ENCODE peak calls at places on chromosomes 5 and 9, in nine cellular contexts. A is left lung, H is lower lobe of right lung, O is sigmoid colon, Q is cardiac muscle cell, C is A549, D is PC-9, G is GM12878, Z is H9. K is an unnamed sample.
A peak's percentile ranks its signal among the peaks of the same experiment; 100 is the strongest.

GRCh38 chr5:170475269-170476000 is 28.4 kb upstream of the KCNIP1 start:
- DNase-seq in A (no peak), H (no peak), O (no peak), Q (no peak), C (no peak), D (no peak), G (no peak), Z (peak; percentile 15), K (no peak)

GRCh38 chr5:134273642-134274361 is 47.9 kb upstream of the PPP2CA start:
- DNase-seq in A (no peak), H (no peak), O (no peak), Q (no peak), C (no peak), D (peak; percentile 59), G (no peak), Z (no peak), K (no peak)

GRCh38 chr5:135058326-135058725 is 24.3 kb upstream of the PITX1 start:
- DNase-seq in A (no peak), H (no peak), O (no peak), Q (no peak), C (no peak), D (no peak), G (no peak), Z (no peak), K (no peak)

GRCh38 chr9:106916491-106917235 is 53.7 kb downstream of the ZNF462 start:
- DNase-seq in A (no peak), H (no peak), O (peak; percentile 71), Q (peak; percentile 42), C (peak; percentile 80), D (peak; percentile 95), G (no peak), Z (no peak), K (no peak)

GRCh38 chr5:170861855-170862766 is at the start of gene RANBP17:
- DNase-seq in A (peak; percentile 88), H (peak; percentile 76), O (peak; percentile 63), Q (peak; percentile 89), C (peak; percentile 75), D (peak; percentile 62), G (no peak), Z (peak; percentile 88), K (peak; percentile 63)

GRCh38 chr5:135921388-135921787 is 25.7 kb upstream of the IL9 start:
- DNase-seq in A (no peak), H (no peak), O (no peak), Q (no peak), C (no peak), D (peak; percentile 43), G (no peak), Z (no peak), K (no peak)

GRCh38 chr5:166046956-166047355 is 2244.5 kb upstream of the WWC1 start:
- DNase-seq in A (no peak), H (no peak), O (no peak), Q (no peak), C (no peak), D (no peak), G (no peak), Z (no peak), K (no peak)

GRCh38 chr9:134416385-134417022 is 90.2 kb downstream of the RXRA start:
- DNase-seq in A (no peak), H (no peak), O (no peak), Q (no peak), C (no peak), D (no peak), G (no peak), Z (no peak), K (no peak)

GRCh38 chr5:113510836-113511451 is 2.5 kb upstream of the YTHDC2 start:
- DNase-seq in A (no peak), H (no peak), O (no peak), Q (peak; percentile 38), C (peak; percentile 47), D (peak; percentile 50), G (no peak), Z (no peak), K (no peak)

GRCh38 chr9:21402387-21403247 is 6.3 kb upstream of the IFNA8 start:
- DNase-seq in A (peak; percentile 72), H (no peak), O (no peak), Q (peak; percentile 37), C (peak; percentile 48), D (no peak), G (no peak), Z (peak; percentile 77), K (no peak)

GRCh38 chr9:9612755-9613154 is 1000.0 kb downstream of the PTPRD start:
- DNase-seq in A (no peak), H (no peak), O (no peak), Q (no peak), C (no peak), D (no peak), G (no peak), Z (no peak), K (no peak)

GRCh38 chr9:1083325-1083913 is 33.3 kb downstream of the DMRT2 start:
- DNase-seq in A (peak; percentile 75), H (peak; percentile 54), O (no peak), Q (peak; percentile 45), C (peak; percentile 15), D (no peak), G (no peak), Z (no peak), K (no peak)

GRCh38 chr9:105886136-105886535 is 191.8 kb downstream of the TMEM38B start:
- DNase-seq in A (no peak), H (no peak), O (no peak), Q (no peak), C (no peak), D (no peak), G (no peak), Z (no peak), K (no peak)

GRCh38 chr9:126234681-126235349 is 91.8 kb upstream of the MVB12B start:
- DNase-seq in A (no peak), H (no peak), O (no peak), Q (no peak), C (no peak), D (no peak), G (no peak), Z (no peak), K (no peak)

GRCh38 chr9:88533951-88534455 is 975 bp upstream of the NXNL2 start:
- DNase-seq in A (peak; percentile 88), H (peak; percentile 61), O (peak; percentile 72), Q (peak; percentile 25), C (peak; percentile 88), D (peak; percentile 41), G (no peak), Z (peak; percentile 68), K (peak; percentile 47)

GRCh38 chr9:98342103-98342818 is 86.8 kb upstream of the TBC1D2 start:
- DNase-seq in A (no peak), H (no peak), O (no peak), Q (no peak), C (no peak), D (no peak), G (no peak), Z (no peak), K (no peak)

GRCh38 chr9:130191749-130192120 is 19.5 kb downstream of the NCS1 start:
- DNase-seq in A (no peak), H (no peak), O (no peak), Q (no peak), C (no peak), D (no peak), G (no peak), Z (no peak), K (no peak)

GRCh38 chr9:122939611-122940010 is 1.2 kb upstream of the RABGAP1 start:
- DNase-seq in A (no peak), H (no peak), O (no peak), Q (no peak), C (no peak), D (no peak), G (no peak), Z (no peak), K (no peak)
- H3K27ac ChIP-seq in A (no peak overlapping the region), H (no peak overlapping the region), O (no peak overlapping the region), Q (peak overlapping the region; percentile 33), C (no peak overlapping the region), D (peak overlapping the region; percentile 38), G (no peak overlapping the region), Z (peak overlapping the region; percentile 72), K (no peak overlapping the region)

DNA sequence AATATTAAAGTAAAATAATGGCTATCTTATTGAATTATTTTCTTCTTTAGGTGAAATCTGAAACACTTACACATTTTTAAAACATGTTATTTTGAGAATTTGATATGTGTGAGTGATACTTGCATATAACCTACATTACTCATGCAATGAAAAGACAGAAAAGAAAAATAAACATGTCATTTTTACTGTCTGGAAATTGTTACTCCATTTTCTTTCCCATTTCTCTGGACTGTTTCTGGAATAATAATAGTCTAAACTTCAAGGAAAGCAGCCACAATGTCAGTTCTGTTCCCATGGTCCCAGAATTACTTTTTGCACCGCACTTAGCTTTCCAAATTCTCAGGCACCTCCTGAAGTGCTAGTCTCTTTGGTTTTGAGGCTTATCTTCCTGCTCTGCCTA is 145.5 kb downstream of the PRR16 start:
- DNase-seq in A (no peak), H (no peak), O (no peak), Q (no peak), C (no peak), D (no peak), G (no peak), Z (no peak), K (no peak)
- H3K4me1 ChIP-seq in A (no peaks in the 10 kb centered on the region), H (no peaks in the 10 kb centered on the region), O (no peaks in the 10 kb centered on the region), Q (no peaks in the 10 kb centered on the region), C (no peaks in the 10 kb centered on the region), D (peaks cover 15% of the 10 kb centered on the region), G (no peaks in the 10 kb centered on the region), Z (no peaks in the 10 kb centered on the region), K (no peaks in the 10 kb centered on the region)

GRCh38 chr5:89374818-89375521 is 492.0 kb upstream of the MEF2C start:
- DNase-seq in A (no peak), H (no peak), O (no peak), Q (no peak), C (no peak), D (no peak), G (no peak), Z (no peak), K (no peak)
- TF ChIP-seq CTCF in A (no peak), H (no peak), O (no peak), Q (no peak), C (no peak), D (no peak), G (no peak), Z (no peak), K (no peak)

DNA sequence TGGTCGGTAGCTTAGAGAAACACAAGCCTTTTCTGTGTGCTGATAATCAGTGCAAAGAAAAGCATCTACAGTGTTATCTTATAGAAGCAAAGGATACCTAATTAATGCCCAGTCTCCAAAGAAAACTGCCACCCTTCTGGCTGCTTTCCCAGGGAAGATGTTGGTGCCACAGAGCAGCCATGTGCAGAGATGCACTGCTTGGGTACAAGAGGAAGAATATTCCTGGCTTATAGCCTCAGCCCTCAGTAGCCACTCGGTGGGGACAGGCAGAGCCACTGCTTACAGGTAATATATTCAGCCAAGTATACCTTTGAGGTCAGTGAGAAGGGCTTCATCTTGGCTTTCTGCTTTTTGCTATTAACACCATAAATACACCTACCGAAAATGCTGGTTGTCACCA is 185.3 kb downstream of the PCSK1 start:
- DNase-seq in A (no peak), H (no peak), O (no peak), Q (no peak), C (no peak), D (no peak), G (no peak), Z (no peak), K (no peak)
- H3K27ac ChIP-seq in A (peak overlapping the region; percentile 10), H (peak overlapping the region; percentile 20), O (no peak overlapping the region), Q (peak overlapping the region; percentile 90), C (peak overlapping the region; percentile 32), D (no peak overlapping the region), G (no peak overlapping the region), Z (no peak overlapping the region), K (peak overlapping the region; percentile 91)

K was measured in right lobe of liver.